ENCODE peak calls at places on chromosomes 5 and 9, in seven cellular contexts. K, P, R, Y, O, C and V are unnamed samples. For H3K4me1, the result is how much of the 10 kb centered on the place peaks cover.

GRCh38 chr9:35938474-35939145 is 19.3 kb downstream of the OR2S2 start:
- DNase-seq in K (no peak), P (no peak), R (no peak), Y (no peak), O (no peak), C (no peak), V (no peak)

GRCh38 chr5:127280494-127281220 is 9.9 kb upstream of the MEGF10 start:
- DNase-seq in K (peak), P (no peak), R (no peak), Y (no peak), O (no peak), C (no peak), V (no peak)

GRCh38 chr5:65359981-65360380 is 121.7 kb downstream of the ADAMTS6 start:
- DNase-seq in K (no peak), P (no peak), R (no peak), Y (peak), O (no peak), C (no peak), V (no peak)

GRCh38 chr5:77560677-77561263 is 68.7 kb upstream of the WDR41 start:
- DNase-seq in K (no peak), P (no peak), R (no peak), Y (peak), O (no peak), C (no peak), V (no peak)

GRCh38 chr5:31939151-31939550 is 235.0 kb downstream of the GOLPH3 start:
- DNase-seq in K (no peak), P (no peak), R (no peak), Y (no peak), O (no peak), C (no peak), V (no peak)

GRCh38 chr5:42502613-42503470 is 79.6 kb downstream of the GHR start:
- DNase-seq in K (no peak), P (no peak), R (no peak), Y (no peak), O (no peak), C (no peak), V (no peak)

GRCh38 chr9:109477269-109478203 is 20.6 kb downstream of the PTPN3 start:
- DNase-seq in K (peak), P (no peak), R (peak), Y (no peak), O (no peak), C (peak), V (no peak)

GRCh38 chr9:121852646-121853616 is 201.5 kb downstream of the DAB2IP start:
- DNase-seq in K (peak), P (peak), R (no peak), Y (peak), O (no peak), C (no peak), V (peak)

GRCh38 chr9:126397056-126397455 is 70.4 kb downstream of the MVB12B start:
- DNase-seq in K (no peak), P (no peak), R (peak), Y (no peak), O (peak), C (peak), V (no peak)

GRCh38 chr9:27924502-27924901 is 351.2 kb upstream of the C9orf72 start:
- DNase-seq in K (no peak), P (no peak), R (no peak), Y (no peak), O (no peak), C (no peak), V (no peak)

GRCh38 chr5:139523635-139524445 is 37.3 kb upstream of the UBE2D2 start:
- DNase-seq in K (no peak), P (no peak), R (peak), Y (no peak), O (no peak), C (no peak), V (no peak)

GRCh38 chr9:91301161-91301560 is 60.6 kb downstream of the AUH start:
- DNase-seq in K (peak), P (no peak), R (no peak), Y (peak), O (no peak), C (no peak), V (peak)

GRCh38 chr5:78634634-78635033 is 13.9 kb downstream of the LHFPL2 start:
- DNase-seq in K (no peak), P (no peak), R (no peak), Y (no peak), O (no peak), C (no peak), V (no peak)

GRCh38 chr5:137072376-137073174 is 426.6 kb downstream of the SPOCK1 start:
- DNase-seq in K (peak), P (no peak), R (no peak), Y (no peak), O (no peak), C (no peak), V (no peak)

GRCh38 chr5:168282120-168282519 is 9.3 kb upstream of the WWC1 start:
- DNase-seq in K (no peak), P (no peak), R (no peak), Y (peak), O (no peak), C (no peak), V (peak)

DNA sequence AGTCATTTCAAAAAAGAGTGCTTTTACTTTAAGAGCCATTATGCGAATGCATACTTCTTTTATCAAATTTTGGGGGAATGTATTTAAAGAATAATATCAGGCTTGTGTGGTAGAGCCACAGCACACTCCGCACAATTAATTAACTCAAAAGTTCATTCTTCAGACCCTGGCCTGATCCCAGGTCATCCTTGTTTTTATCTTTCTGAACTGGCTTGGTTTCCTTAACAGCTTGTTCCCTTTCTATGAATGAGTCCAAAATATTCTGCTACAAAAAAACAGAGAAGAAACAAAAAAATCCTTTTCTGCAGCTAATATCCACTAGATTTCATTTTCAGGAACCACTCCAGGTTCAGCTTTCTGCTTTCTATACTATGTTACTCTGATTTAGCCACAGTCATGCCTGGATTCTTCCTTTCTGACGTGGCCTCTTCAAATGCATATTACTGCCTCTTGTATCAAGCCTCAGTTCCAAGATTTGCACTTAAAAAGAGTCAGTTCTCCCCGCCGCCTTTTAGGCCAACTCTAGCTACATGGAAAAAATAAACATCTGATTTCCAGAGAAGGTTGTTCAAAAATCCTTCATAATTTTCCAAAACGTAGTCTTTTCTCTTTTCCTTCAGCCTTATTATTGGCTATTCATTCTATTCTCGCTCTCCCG is 45.5 kb upstream of the CDH9 start:
- DNase-seq in K (no peak), P (no peak), R (no peak), Y (no peak), O (no peak), C (no peak), V (no peak)
- H3K4me1 ChIP-seq in K (under half), P (under half), R (under half), Y (under half), O (under half), C (under half), V (under half)

GRCh38 chr5:74586831-74587230 is 53.7 kb downstream of the ENC1 start:
- DNase-seq in K (no peak), P (no peak), R (no peak), Y (no peak), O (no peak), C (no peak), V (no peak)
- H3K27ac ChIP-seq in K (no peak), P (no peak), R (no peak), Y (no peak), O (no peak), C (no peak), V (no peak)

DNA sequence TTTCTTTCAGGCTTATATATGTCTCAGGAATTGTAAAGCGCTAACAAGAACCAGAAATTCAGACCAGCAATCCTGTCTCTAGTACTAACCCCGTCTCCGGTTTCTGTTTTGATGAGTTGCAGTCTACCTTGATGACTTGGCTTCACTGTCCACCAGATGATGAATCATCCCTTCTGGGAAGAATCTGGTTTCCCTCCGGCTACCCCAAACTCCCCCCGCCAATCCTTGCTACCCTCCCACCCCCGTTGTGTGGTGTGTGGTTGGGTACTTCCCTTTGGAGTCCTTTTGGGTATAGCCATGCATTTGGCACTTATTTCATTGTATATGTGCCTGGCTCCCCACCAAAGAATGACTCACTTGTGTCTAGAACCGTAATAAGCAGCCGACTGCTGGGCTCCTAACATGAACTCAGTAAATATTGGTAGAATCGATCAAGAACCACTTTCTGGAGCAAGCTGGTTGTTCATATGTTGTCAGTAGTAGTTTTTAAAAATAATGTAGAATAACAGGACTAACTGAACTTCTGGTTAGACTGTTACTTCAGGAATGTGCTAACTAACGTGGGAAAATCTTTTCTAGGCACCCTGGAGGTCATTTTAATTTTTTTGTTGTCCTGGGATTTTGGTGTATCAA is 8.3 kb upstream of the TGFBI start:
- DNase-seq in K (peak), P (no peak), R (peak), Y (peak), O (no peak), C (no peak), V (peak)
- H3K4me1 ChIP-seq in K (under half), P (under half), R (under half), Y (half or more), O (under half), C (half or more), V (under half)

GRCh38 chr5:16540421-16540820 is 74.8 kb upstream of the ZNF622 start:
- DNase-seq in K (no peak), P (peak), R (no peak), Y (peak), O (no peak), C (no peak), V (no peak)
- H3K27ac ChIP-seq in K (no peak), P (peak), R (peak), Y (no peak), O (no peak), C (no peak), V (no peak)

GRCh38 chr9:127538849-127539258 is 73.2 kb upstream of the STXBP1 start:
- DNase-seq in K (no peak), P (no peak), R (no peak), Y (peak), O (no peak), C (no peak), V (no peak)
- H3K4me1 ChIP-seq in K (half or more), P (under half), R (half or more), Y (half or more), O (under half), C (half or more), V (under half)

GRCh38 chr5:173020643-173021042 is 35.5 kb upstream of the CREBRF start:
- DNase-seq in K (no peak), P (no peak), R (no peak), Y (no peak), O (no peak), C (no peak), V (no peak)
- H3K27ac ChIP-seq in K (no peak), P (no peak), R (peak), Y (peak), O (no peak), C (no peak), V (peak)

DNA sequence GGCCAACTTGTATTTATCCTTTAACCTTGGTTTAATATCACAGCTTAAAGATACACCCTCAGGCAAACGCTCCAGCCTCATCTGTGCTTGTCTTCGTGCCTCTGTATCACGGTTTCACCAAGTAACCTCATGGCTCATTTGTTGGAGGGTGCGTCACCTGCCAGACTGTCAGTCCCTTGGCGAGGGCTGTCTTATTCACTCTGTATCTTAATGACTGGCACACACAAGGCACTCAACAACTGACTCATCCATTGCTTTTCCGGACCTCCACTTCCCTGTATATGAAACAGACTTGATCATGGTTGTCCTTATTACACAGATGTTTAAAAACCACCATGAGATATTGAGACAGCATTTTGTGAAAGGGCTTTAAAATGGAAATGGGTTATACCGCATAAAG is 28.0 kb downstream of the LCP2 start:
- DNase-seq in K (peak), P (peak), R (no peak), Y (no peak), O (peak), C (no peak), V (no peak)
- H3K4me1 ChIP-seq in K (under half), P (under half), R (under half), Y (under half), O (half or more), C (half or more), V (under half)

GRCh38 chr9:95096381-95096780 is 221.1 kb downstream of the FANCC start:
- DNase-seq in K (no peak), P (no peak), R (no peak), Y (no peak), O (no peak), C (no peak), V (no peak)

GRCh38 chr9:95092321-95093072 is 225.0 kb downstream of the FANCC start:
- DNase-seq in K (no peak), P (no peak), R (peak), Y (peak), O (no peak), C (no peak), V (no peak)

GRCh38 chr9:95091971-95092320 is 225.6 kb downstream of the FANCC start:
- DNase-seq in K (no peak), P (no peak), R (no peak), Y (peak), O (no peak), C (no peak), V (no peak)

GRCh38 chr9:95095619-95096355 is 221.7 kb downstream of the FANCC start:
- DNase-seq in K (no peak), P (no peak), R (no peak), Y (no peak), O (no peak), C (no peak), V (no peak)

DNA sequence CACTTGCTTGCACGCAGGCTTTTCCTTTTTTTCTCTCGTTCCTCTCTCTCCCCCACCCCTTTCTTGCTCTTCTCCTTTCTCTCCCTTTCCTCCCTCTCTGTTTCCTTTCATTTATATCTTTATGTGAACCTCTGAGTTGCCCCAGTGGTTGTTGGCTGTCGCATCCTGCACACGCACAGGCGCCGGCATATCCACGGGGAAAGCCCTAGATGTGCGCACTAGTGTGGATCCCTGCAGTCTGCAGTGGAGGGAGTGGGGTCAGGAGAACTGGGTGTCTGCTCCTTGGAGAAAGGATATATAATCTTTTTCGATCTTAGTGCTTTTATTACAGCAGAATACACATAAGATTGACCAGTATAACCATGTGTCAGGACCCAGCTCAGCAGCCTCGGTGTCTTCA is 223.5 kb downstream of the FANCC start:
- DNase-seq in K (no peak), P (no peak), R (no peak), Y (no peak), O (no peak), C (no peak), V (no peak)
- H3K27ac ChIP-seq in K (peak), P (peak), R (peak), Y (no peak), O (no peak), C (no peak), V (no peak)